ENCODE peak calls at places on chromosomes 2 and 18, in five cellular contexts. D, T, B, H and Y are unnamed samples.

GRCh38 chr2:11657646-11658045 is 12.3 kb downstream of the NTSR2 start:
- DNase-seq in D (no peak), T (no peak), B (no peak), H (no peak), Y (no peak)

GRCh38 chr18:73880387-73880786 is 267.2 kb downstream of the FBXO15 start:
- DNase-seq in D (no peak), T (peak), B (no peak), H (no peak), Y (no peak)

GRCh38 chr2:186422226-186422625 is 63.8 kb upstream of the ZC3H15 start:
- DNase-seq in D (no peak), T (peak), B (no peak), H (no peak), Y (no peak)

GRCh38 chr2:143674055-143674454 is 544.8 kb downstream of the ARHGAP15 start:
- DNase-seq in D (no peak), T (no peak), B (no peak), H (no peak), Y (no peak)

GRCh38 chr2:101770672-101771071 is 73.2 kb downstream of the MAP4K4 start:
- DNase-seq in D (no peak), T (peak), B (peak), H (no peak), Y (no peak)

GRCh38 chr2:150470435-150470834 is 17.0 kb downstream of the RND3 start:
- DNase-seq in D (no peak), T (no peak), B (no peak), H (no peak), Y (no peak)

GRCh38 chr18:46097378-46097852 is 681 bp downstream of the ATP5F1A start:
- DNase-seq in D (peak), T (no peak), B (no peak), H (no peak), Y (no peak)

GRCh38 chr2:99442837-99443236 is 47.0 kb downstream of the REV1 start:
- DNase-seq in D (no peak), T (peak), B (peak), H (no peak), Y (no peak)

GRCh38 chr2:180653481-180653880 is 326.9 kb upstream of the UBE2E3 start:
- DNase-seq in D (no peak), T (no peak), B (no peak), H (no peak), Y (no peak)

GRCh38 chr2:3492951-3493609 is 26.3 kb downstream of the ADI1 start:
- DNase-seq in D (no peak), T (peak), B (no peak), H (peak), Y (no peak)

GRCh38 chr2:202237787-202238233 is 587 bp downstream of the SUMO1 start:
- DNase-seq in D (peak), T (peak), B (peak), H (no peak), Y (no peak)

GRCh38 chr2:209501579-209501978 is 77.7 kb downstream of the MAP2 start:
- DNase-seq in D (no peak), T (no peak), B (no peak), H (no peak), Y (no peak)

GRCh38 chr2:164737612-164738081 is 104.0 kb downstream of the COBLL1 start:
- DNase-seq in D (no peak), T (peak), B (peak), H (peak), Y (no peak)

GRCh38 chr18:32922951-32923430 is 150.2 kb upstream of the KLHL14 start:
- DNase-seq in D (no peak), T (no peak), B (no peak), H (no peak), Y (no peak)

GRCh38 chr2:1910562-1911256 is 166.4 kb upstream of the PXDN start:
- DNase-seq in D (no peak), T (no peak), B (no peak), H (no peak), Y (no peak)

GRCh38 chr2:234673961-234674759 is 177.3 kb upstream of the ARL4C start:
- DNase-seq in D (no peak), T (peak), B (no peak), H (no peak), Y (no peak)

GRCh38 chr18:50240083-50240563 is 26.2 kb downstream of the CFAP53 start:
- DNase-seq in D (no peak), T (no peak), B (no peak), H (no peak), Y (no peak)

GRCh38 chr18:23498877-23499570 is 4.3 kb upstream of the RMC1 start:
- DNase-seq in D (peak), T (peak), B (peak), H (peak), Y (peak)

GRCh38 chr2:192162392-192163042 is 32.2 kb downstream of the TMEFF2 start:
- DNase-seq in D (peak), T (peak), B (peak), H (peak), Y (peak)

GRCh38 chr2:67871696-67872320 is 191.0 kb downstream of the C1D start:
- DNase-seq in D (no peak), T (peak), B (no peak), H (no peak), Y (no peak)

GRCh38 chr2:197134206-197134605 is 176.4 kb downstream of the ANKRD44 start:
- DNase-seq in D (no peak), T (no peak), B (no peak), H (no peak), Y (no peak)

GRCh38 chr2:50851891-50852290 is 180.0 kb downstream of the NRXN1 start:
- DNase-seq in D (no peak), T (no peak), B (no peak), H (no peak), Y (no peak)

GRCh38 chr2:23529659-23530058 is 144.7 kb downstream of the KLHL29 start:
- DNase-seq in D (no peak), T (no peak), B (no peak), H (no peak), Y (no peak)

GRCh38 chr2:185227391-185227790 is 511.2 kb upstream of the FSIP2 start:
- DNase-seq in D (no peak), T (no peak), B (no peak), H (no peak), Y (no peak)

GRCh38 chr2:168968342-168968741 is 62.8 kb downstream of the ABCB11 start:
- DNase-seq in D (no peak), T (no peak), B (no peak), H (no peak), Y (no peak)

GRCh38 chr2:10721344-10722251 is at the start of gene ATP6V1C2:
- DNase-seq in D (no peak), T (no peak), B (peak), H (no peak), Y (no peak)

GRCh38 chr2:186755066-186755465 is 61.2 kb downstream of the FAM171B start:
- DNase-seq in D (no peak), T (peak), B (no peak), H (no peak), Y (no peak)

GRCh38 chr2:206698811-206699210 is 19.4 kb downstream of the DYTN start:
- DNase-seq in D (no peak), T (no peak), B (peak), H (no peak), Y (no peak)

GRCh38 chr18:50285631-50286321 is 1.7 kb downstream of the CXXC1 start:
- DNase-seq in D (peak), T (no peak), B (no peak), H (no peak), Y (no peak)

GRCh38 chr2:26300234-26300641 is 45.7 kb upstream of the SELENOI start:
- DNase-seq in D (no peak), T (peak), B (no peak), H (no peak), Y (no peak)

GRCh38 chr2:54599326-54599710 is 124.1 kb upstream of the EML6 start:
- DNase-seq in D (no peak), T (no peak), B (no peak), H (no peak), Y (no peak)

GRCh38 chr2:59389240-59389639 is 1148.1 kb upstream of the FANCL start:
- DNase-seq in D (no peak), T (no peak), B (no peak), H (no peak), Y (no peak)

GRCh38 chr18:13543144-13543543 is 183.2 kb downstream of the FAM210A start:
- DNase-seq in D (no peak), T (no peak), B (no peak), H (no peak), Y (no peak)

GRCh38 chr2:101089419-101089818 is 61.8 kb downstream of the TBC1D8 start:
- DNase-seq in D (no peak), T (no peak), B (no peak), H (no peak), Y (no peak)

GRCh38 chr2:240791821-240792657 is 28.0 kb downstream of the KIF1A start:
- DNase-seq in D (peak), T (no peak), B (peak), H (no peak), Y (no peak)

GRCh38 chr2:164015328-164016123 is 279.7 kb upstream of the FIGN start:
- DNase-seq in D (no peak), T (peak), B (peak), H (no peak), Y (no peak)

GRCh38 chr2:237693281-237694039 is 66.1 kb downstream of the LRRFIP1 start:
- DNase-seq in D (no peak), T (no peak), B (no peak), H (no peak), Y (no peak)

GRCh38 chr2:223041527-223042109 is 10.4 kb upstream of the KCNE4 start:
- DNase-seq in D (no peak), T (peak), B (no peak), H (peak), Y (no peak)

GRCh38 chr2:133377599-133377998 is 190.7 kb downstream of the NCKAP5 start:
- DNase-seq in D (no peak), T (no peak), B (peak), H (no peak), Y (no peak)

GRCh38 chr2:133379159-133379558 is 189.1 kb downstream of the NCKAP5 start:
- DNase-seq in D (no peak), T (no peak), B (no peak), H (no peak), Y (no peak)

GRCh38 chr2:133378386-133378785 is 189.9 kb downstream of the NCKAP5 start:
- DNase-seq in D (no peak), T (no peak), B (no peak), H (no peak), Y (no peak)

GRCh38 chr2:133382561-133382960 is 185.7 kb downstream of the NCKAP5 start:
- DNase-seq in D (no peak), T (no peak), B (no peak), H (no peak), Y (no peak)

GRCh38 chr2:133380991-133381390 is 187.3 kb downstream of the NCKAP5 start:
- DNase-seq in D (no peak), T (no peak), B (no peak), H (no peak), Y (no peak)
- H3K27ac ChIP-seq in D (no peak), T (no peak), B (no peak), H (no peak), Y (no peak)

GRCh38 chr18:48935433-48935774 is 15.4 kb downstream of the SMAD7 start:
- DNase-seq in D (no peak), T (no peak), B (no peak), H (no peak), Y (no peak)

GRCh38 chr18:48934708-48935432 is 15.9 kb downstream of the SMAD7 start:
- DNase-seq in D (no peak), T (peak), B (no peak), H (no peak), Y (no peak)

GRCh38 chr18:48932822-48933510 is 17.8 kb downstream of the SMAD7 start:
- DNase-seq in D (no peak), T (no peak), B (no peak), H (peak), Y (no peak)

GRCh38 chr18:48933578-48934399 is 17.0 kb downstream of the SMAD7 start:
- DNase-seq in D (no peak), T (no peak), B (no peak), H (no peak), Y (no peak)

DNA sequence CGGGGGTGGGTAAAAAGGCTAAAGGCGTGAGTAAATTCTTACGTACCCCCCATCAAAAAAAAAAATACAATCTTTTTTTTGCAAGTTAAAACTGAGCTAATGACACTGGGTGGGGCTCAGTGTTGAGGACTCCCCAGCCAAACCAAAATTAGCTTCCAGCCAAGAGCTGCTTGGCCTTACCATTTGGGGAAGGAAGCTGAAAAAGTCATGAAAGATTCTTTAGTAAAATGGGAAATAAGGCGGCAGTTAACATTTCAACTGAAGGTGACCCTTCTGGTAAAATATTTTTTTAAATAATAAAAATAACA is 16.4 kb downstream of the SMAD7 start:
- DNase-seq in D (no peak), T (no peak), B (no peak), H (no peak), Y (no peak)
- H3K4me3 ChIP-seq in D (no peak), T (no peak), B (no peak), H (no peak), Y (no peak)

DNA sequence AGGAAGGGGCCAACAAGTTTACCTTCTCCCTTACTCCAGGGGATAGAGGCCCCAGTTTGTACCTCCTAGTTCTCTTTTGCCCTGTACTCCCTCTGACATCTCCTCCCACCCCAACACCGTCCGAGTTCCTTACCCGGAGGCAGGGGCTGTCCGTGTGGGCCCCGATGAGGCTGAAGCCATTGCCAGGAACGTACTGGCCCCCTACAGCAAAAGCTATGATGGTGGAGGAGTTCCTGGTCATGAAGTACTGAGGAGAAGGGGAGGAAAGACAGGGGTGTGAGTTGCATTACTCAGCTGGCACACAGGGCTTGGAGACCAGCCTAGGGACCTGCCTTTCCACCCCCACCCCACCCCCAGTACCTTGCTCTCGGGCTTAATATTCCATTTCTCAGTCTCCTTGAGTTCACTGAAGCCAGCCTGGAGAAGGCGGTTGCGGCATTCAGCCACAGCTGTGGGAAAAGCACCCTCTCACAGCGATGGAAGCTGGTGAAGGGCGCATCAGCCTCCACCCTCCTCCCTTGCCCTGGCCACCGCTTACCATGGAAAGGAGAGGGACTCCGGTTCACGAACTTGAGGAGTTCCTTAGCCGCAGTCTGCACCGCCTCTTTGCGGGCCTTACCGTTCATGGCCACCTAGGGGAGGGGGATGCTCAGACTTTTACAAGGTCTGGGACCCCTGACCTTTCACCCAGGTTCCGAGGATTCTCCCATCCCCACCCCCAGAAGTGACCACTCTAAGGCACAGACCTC is 1.0 kb downstream of the DNPEP start:
- DNase-seq in D (no peak), T (no peak), B (no peak), H (no peak), Y (no peak)
- TF ChIP-seq CTCF in D (no peak), T (no peak), B (no peak), H (no peak), Y (no peak)

GRCh38 chr2:227577555-227577954 is 21.1 kb upstream of the SCYGR2 start:
- DNase-seq in D (no peak), T (no peak), B (no peak), H (no peak), Y (no peak)

GRCh38 chr2:227582369-227582768 is 16.3 kb upstream of the SCYGR2 start:
- DNase-seq in D (no peak), T (no peak), B (no peak), H (no peak), Y (no peak)

GRCh38 chr2:227576110-227576509 is 22.6 kb upstream of the SCYGR2 start:
- DNase-seq in D (no peak), T (no peak), B (no peak), H (no peak), Y (no peak)

GRCh38 chr2:227578642-227579041 is 20.1 kb upstream of the SCYGR2 start:
- DNase-seq in D (no peak), T (no peak), B (no peak), H (no peak), Y (no peak)

DNA sequence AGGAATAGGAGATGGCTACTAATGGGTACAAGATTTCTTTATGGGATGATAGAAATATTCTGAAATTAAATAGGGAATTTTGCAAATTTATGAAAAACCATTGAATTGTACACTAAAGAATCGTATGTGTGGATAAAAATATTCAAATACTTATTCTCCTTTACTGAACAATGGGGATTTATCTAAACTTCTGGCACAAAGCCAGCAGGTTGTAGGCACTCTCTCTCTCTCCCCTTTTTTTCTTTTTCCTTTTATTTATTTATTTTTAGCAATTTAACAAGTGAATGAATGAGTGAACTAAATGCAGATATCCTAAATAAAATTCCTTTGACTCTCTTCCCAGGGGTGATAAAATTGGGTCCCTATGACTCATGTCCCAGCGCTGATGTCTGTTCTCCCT is 21.9 kb upstream of the SCYGR2 start:
- DNase-seq in D (no peak), T (no peak), B (no peak), H (no peak), Y (no peak)
- H3K27ac ChIP-seq in D (no peak), T (no peak), B (no peak), H (no peak), Y (no peak)

GRCh38 chr2:45892757-45893156 is 241.3 kb downstream of the PRKCE start:
- DNase-seq in D (no peak), T (peak), B (no peak), H (no peak), Y (no peak)

GRCh38 chr2:45890819-45891218 is 239.3 kb downstream of the PRKCE start:
- DNase-seq in D (peak), T (no peak), B (no peak), H (no peak), Y (no peak)

GRCh38 chr2:45890094-45890646 is 238.7 kb downstream of the PRKCE start:
- DNase-seq in D (no peak), T (no peak), B (no peak), H (no peak), Y (no peak)

GRCh38 chr2:45892236-45892701 is 240.8 kb downstream of the PRKCE start:
- DNase-seq in D (no peak), T (peak), B (no peak), H (no peak), Y (no peak)

DNA sequence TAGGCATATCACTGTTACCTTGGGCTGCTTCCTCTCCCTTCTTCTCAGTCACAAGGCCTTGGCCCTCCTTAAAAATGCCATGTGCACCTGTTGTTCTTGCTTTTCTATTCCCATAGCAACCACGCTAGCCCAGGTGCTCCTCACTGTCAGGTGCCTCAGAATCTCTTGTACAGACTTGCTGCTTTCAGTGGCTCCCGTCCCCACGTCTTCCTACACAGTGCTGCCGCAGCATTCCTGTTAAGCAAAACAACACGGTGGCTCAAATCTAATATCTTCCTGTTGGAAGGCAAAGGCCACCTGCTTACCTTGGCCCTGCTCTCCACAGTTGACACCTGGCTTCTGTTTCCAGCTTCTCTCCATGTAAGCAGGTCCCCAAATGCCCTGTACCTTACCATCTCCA is 240.2 kb downstream of the PRKCE start:
- DNase-seq in D (no peak), T (no peak), B (no peak), H (no peak), Y (no peak)
- H3K4me3 ChIP-seq in D (no peak), T (no peak), B (no peak), H (no peak), Y (no peak)

GRCh38 chr18:54931152-54931551 is 28.1 kb downstream of the CCDC68 start:
- DNase-seq in D (no peak), T (no peak), B (no peak), H (no peak), Y (no peak)
- TF ChIP-seq CTCF in D (no peak), T (no peak), B (no peak), H (no peak), Y (no peak)

GRCh38 chr2:42051168-42052125 is 3.6 kb downstream of the PKDCC start:
- DNase-seq in D (no peak), T (peak), B (peak), H (no peak), Y (no peak)

GRCh38 chr2:42053791-42054656 is 6.2 kb downstream of the PKDCC start:
- DNase-seq in D (no peak), T (peak), B (no peak), H (no peak), Y (no peak)

GRCh38 chr2:42054657-42055430 is 7.0 kb downstream of the PKDCC start:
- DNase-seq in D (no peak), T (no peak), B (no peak), H (no peak), Y (no peak)

GRCh38 chr2:42052702-42053481 is 5.1 kb downstream of the PKDCC start:
- DNase-seq in D (no peak), T (peak), B (no peak), H (no peak), Y (no peak)

GRCh38 chr2:42053482-42053790 is 5.6 kb downstream of the PKDCC start:
- DNase-seq in D (no peak), T (no peak), B (no peak), H (no peak), Y (no peak)
- H3K27ac ChIP-seq in D (no peak), T (peak), B (no peak), H (peak), Y (peak)